ENCODE peak calls at places on chromosomes 7 and 10, in ten cellular contexts. One of them, this sample, is unnamed.

GRCh38 chr10:97517778-97518561 is 19.2 kb downstream of the UBTD1 start:
- DNase-seq in AG04450: no peak
- DNase-seq in brain microvascular endothelial cell: no peak
- DNase-seq in cardiac muscle cell: no peak
- DNase-seq in neural progenitor cell: no peak
- DNase-seq in CD8-positive, alpha-beta T cell: no peak
- DNase-seq in heart right ventricle: no peak
- DNase-seq in suprapubic skin: no peak
- DNase-seq in effector memory CD4-positive, alpha-beta T cell: no peak
- DNase-seq in fibroblast of lung: peak
- DNase-seq in this sample: no peak

GRCh38 chr10:33114451-33114944 is 156.5 kb upstream of the ITGB1 start:
- DNase-seq in effector memory CD4-positive, alpha-beta T cell: no peak
- DNase-seq in brain microvascular endothelial cell: peak
- DNase-seq in neural progenitor cell: no peak
- DNase-seq in cardiac muscle cell: no peak
- DNase-seq in CD8-positive, alpha-beta T cell: no peak
- DNase-seq in AG04450: no peak
- DNase-seq in heart right ventricle: no peak
- DNase-seq in fibroblast of lung: peak
- DNase-seq in suprapubic skin: no peak
- DNase-seq in this sample: no peak

GRCh38 chr10:88991161-88991899 is 732 bp downstream of the FAS start:
- DNase-seq in suprapubic skin: peak
- DNase-seq in CD8-positive, alpha-beta T cell: peak
- DNase-seq in AG04450: no peak
- DNase-seq in fibroblast of lung: peak
- DNase-seq in brain microvascular endothelial cell: peak
- DNase-seq in cardiac muscle cell: peak
- DNase-seq in neural progenitor cell: peak
- DNase-seq in heart right ventricle: peak
- DNase-seq in effector memory CD4-positive, alpha-beta T cell: peak
- DNase-seq in this sample: no peak

GRCh38 chr7:128387663-128388485 is 21.9 kb downstream of the IMPDH1 start:
- DNase-seq in effector memory CD4-positive, alpha-beta T cell: peak
- DNase-seq in fibroblast of lung: peak
- DNase-seq in brain microvascular endothelial cell: peak
- DNase-seq in cardiac muscle cell: peak
- DNase-seq in suprapubic skin: peak
- DNase-seq in AG04450: peak
- DNase-seq in neural progenitor cell: peak
- DNase-seq in CD8-positive, alpha-beta T cell: peak
- DNase-seq in heart right ventricle: peak
- DNase-seq in this sample: no peak

GRCh38 chr7:121084748-121085336 is 96.3 kb downstream of the CPED1 start:
- DNase-seq in AG04450: peak
- DNase-seq in cardiac muscle cell: no peak
- DNase-seq in brain microvascular endothelial cell: peak
- DNase-seq in suprapubic skin: no peak
- DNase-seq in neural progenitor cell: no peak
- DNase-seq in effector memory CD4-positive, alpha-beta T cell: no peak
- DNase-seq in CD8-positive, alpha-beta T cell: no peak
- DNase-seq in heart right ventricle: peak
- DNase-seq in fibroblast of lung: peak
- DNase-seq in this sample: no peak

GRCh38 chr10:21083861-21084260 is 186.8 kb upstream of the NEBL start:
- DNase-seq in AG04450: no peak
- DNase-seq in suprapubic skin: no peak
- DNase-seq in brain microvascular endothelial cell: no peak
- DNase-seq in fibroblast of lung: no peak
- DNase-seq in cardiac muscle cell: no peak
- DNase-seq in effector memory CD4-positive, alpha-beta T cell: no peak
- DNase-seq in neural progenitor cell: no peak
- DNase-seq in heart right ventricle: no peak
- DNase-seq in CD8-positive, alpha-beta T cell: no peak
- DNase-seq in this sample: no peak

GRCh38 chr10:94218496-94219183 is 144.1 kb downstream of the NOC3L start:
- DNase-seq in neural progenitor cell: no peak
- DNase-seq in AG04450: no peak
- DNase-seq in effector memory CD4-positive, alpha-beta T cell: no peak
- DNase-seq in heart right ventricle: no peak
- DNase-seq in fibroblast of lung: peak
- DNase-seq in cardiac muscle cell: no peak
- DNase-seq in CD8-positive, alpha-beta T cell: no peak
- DNase-seq in brain microvascular endothelial cell: no peak
- DNase-seq in suprapubic skin: no peak
- DNase-seq in this sample: no peak

GRCh38 chr10:128660726-128661125 is 534.5 kb upstream of the MKI67 start:
- DNase-seq in cardiac muscle cell: no peak
- DNase-seq in neural progenitor cell: no peak
- DNase-seq in effector memory CD4-positive, alpha-beta T cell: no peak
- DNase-seq in brain microvascular endothelial cell: no peak
- DNase-seq in AG04450: no peak
- DNase-seq in CD8-positive, alpha-beta T cell: no peak
- DNase-seq in suprapubic skin: no peak
- DNase-seq in heart right ventricle: no peak
- DNase-seq in fibroblast of lung: no peak
- DNase-seq in this sample: no peak

GRCh38 chr10:6384031-6384430 is 181.3 kb downstream of the PFKFB3 start:
- DNase-seq in heart right ventricle: no peak
- DNase-seq in cardiac muscle cell: no peak
- DNase-seq in effector memory CD4-positive, alpha-beta T cell: no peak
- DNase-seq in neural progenitor cell: no peak
- DNase-seq in brain microvascular endothelial cell: no peak
- DNase-seq in CD8-positive, alpha-beta T cell: no peak
- DNase-seq in AG04450: no peak
- DNase-seq in fibroblast of lung: no peak
- DNase-seq in suprapubic skin: no peak
- DNase-seq in this sample: no peak

GRCh38 chr10:3347413-3348147 is 175.0 kb upstream of the PITRM1 start:
- DNase-seq in AG04450: no peak
- DNase-seq in effector memory CD4-positive, alpha-beta T cell: no peak
- DNase-seq in brain microvascular endothelial cell: no peak
- DNase-seq in suprapubic skin: no peak
- DNase-seq in heart right ventricle: no peak
- DNase-seq in cardiac muscle cell: no peak
- DNase-seq in CD8-positive, alpha-beta T cell: no peak
- DNase-seq in neural progenitor cell: no peak
- DNase-seq in fibroblast of lung: no peak
- DNase-seq in this sample: no peak

DNA sequence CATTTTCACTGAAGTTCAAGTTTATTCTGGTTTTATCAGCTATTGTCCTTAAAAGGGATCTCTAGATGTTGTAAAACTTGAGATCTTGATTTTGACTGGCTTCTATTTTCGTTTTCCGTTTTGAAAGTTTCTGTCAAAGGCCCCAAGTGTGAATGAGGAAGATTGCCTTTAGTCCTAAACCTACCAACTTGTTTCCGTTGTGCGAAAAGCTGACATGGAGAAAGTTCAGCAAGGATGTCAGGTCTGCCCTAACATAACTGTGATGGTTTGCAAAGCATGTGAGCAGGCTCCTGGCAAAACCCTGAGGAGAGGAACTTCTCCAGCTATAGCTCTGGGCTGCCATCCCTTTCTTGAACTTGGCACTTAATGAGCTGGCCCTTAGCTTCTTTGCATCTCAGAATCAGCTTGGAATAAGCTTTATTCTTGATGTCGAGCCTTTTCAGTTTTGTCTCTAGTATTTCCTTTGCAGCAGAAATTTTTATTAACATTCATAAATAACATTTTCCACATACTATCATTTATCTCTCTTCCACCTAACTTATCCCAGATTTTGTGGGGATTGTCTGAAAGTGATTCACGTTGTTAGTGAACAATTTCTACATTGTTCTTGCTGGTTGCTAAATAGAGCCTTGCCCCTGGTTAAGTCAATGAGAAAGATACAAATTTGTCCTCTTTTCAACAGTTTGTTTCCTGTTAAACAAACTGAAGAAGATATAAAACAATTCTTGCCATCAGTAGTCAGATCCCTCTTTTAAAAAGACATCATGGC is 559.4 kb downstream of the SUGCT start:
- DNase-seq in neural progenitor cell: no peak
- DNase-seq in brain microvascular endothelial cell: no peak
- DNase-seq in cardiac muscle cell: no peak
- DNase-seq in suprapubic skin: no peak
- DNase-seq in CD8-positive, alpha-beta T cell: no peak
- DNase-seq in fibroblast of lung: no peak
- DNase-seq in effector memory CD4-positive, alpha-beta T cell: no peak
- DNase-seq in AG04450: no peak
- DNase-seq in heart right ventricle: no peak
- DNase-seq in this sample: no peak
- H3K4me3 ChIP-seq in neural progenitor cell: no peak
- H3K4me3 ChIP-seq in brain microvascular endothelial cell: no peak
- H3K4me3 ChIP-seq in cardiac muscle cell: no peak
- H3K4me3 ChIP-seq in suprapubic skin: no peak
- H3K4me3 ChIP-seq in CD8-positive, alpha-beta T cell: no peak
- H3K4me3 ChIP-seq in fibroblast of lung: no peak
- H3K4me3 ChIP-seq in effector memory CD4-positive, alpha-beta T cell: no peak
- H3K4me3 ChIP-seq in AG04450: no peak
- H3K4me3 ChIP-seq in heart right ventricle: no peak
- H3K4me3 ChIP-seq in this sample: no peak

GRCh38 chr7:19113001-19113349 is 4.5 kb downstream of the TWIST1 start:
- DNase-seq in neural progenitor cell: no peak
- DNase-seq in brain microvascular endothelial cell: no peak
- DNase-seq in CD8-positive, alpha-beta T cell: no peak
- DNase-seq in effector memory CD4-positive, alpha-beta T cell: no peak
- DNase-seq in heart right ventricle: no peak
- DNase-seq in cardiac muscle cell: no peak
- DNase-seq in AG04450: no peak
- DNase-seq in suprapubic skin: no peak
- DNase-seq in fibroblast of lung: no peak
- DNase-seq in this sample: no peak

GRCh38 chr7:19110778-19111175 is 6.7 kb downstream of the TWIST1 start:
- DNase-seq in AG04450: no peak
- DNase-seq in heart right ventricle: no peak
- DNase-seq in CD8-positive, alpha-beta T cell: no peak
- DNase-seq in suprapubic skin: no peak
- DNase-seq in fibroblast of lung: no peak
- DNase-seq in effector memory CD4-positive, alpha-beta T cell: no peak
- DNase-seq in cardiac muscle cell: no peak
- DNase-seq in neural progenitor cell: peak
- DNase-seq in brain microvascular endothelial cell: no peak
- DNase-seq in this sample: no peak

GRCh38 chr7:19113855-19114590 is 3.4 kb downstream of the TWIST1 start:
- DNase-seq in suprapubic skin: no peak
- DNase-seq in cardiac muscle cell: no peak
- DNase-seq in fibroblast of lung: peak
- DNase-seq in effector memory CD4-positive, alpha-beta T cell: no peak
- DNase-seq in CD8-positive, alpha-beta T cell: no peak
- DNase-seq in heart right ventricle: no peak
- DNase-seq in AG04450: no peak
- DNase-seq in brain microvascular endothelial cell: peak
- DNase-seq in neural progenitor cell: no peak
- DNase-seq in this sample: no peak

GRCh38 chr7:19111474-19112143 is 5.8 kb downstream of the TWIST1 start:
- DNase-seq in brain microvascular endothelial cell: no peak
- DNase-seq in suprapubic skin: no peak
- DNase-seq in heart right ventricle: no peak
- DNase-seq in CD8-positive, alpha-beta T cell: no peak
- DNase-seq in fibroblast of lung: no peak
- DNase-seq in AG04450: no peak
- DNase-seq in neural progenitor cell: no peak
- DNase-seq in effector memory CD4-positive, alpha-beta T cell: no peak
- DNase-seq in cardiac muscle cell: peak
- DNase-seq in this sample: no peak

DNA sequence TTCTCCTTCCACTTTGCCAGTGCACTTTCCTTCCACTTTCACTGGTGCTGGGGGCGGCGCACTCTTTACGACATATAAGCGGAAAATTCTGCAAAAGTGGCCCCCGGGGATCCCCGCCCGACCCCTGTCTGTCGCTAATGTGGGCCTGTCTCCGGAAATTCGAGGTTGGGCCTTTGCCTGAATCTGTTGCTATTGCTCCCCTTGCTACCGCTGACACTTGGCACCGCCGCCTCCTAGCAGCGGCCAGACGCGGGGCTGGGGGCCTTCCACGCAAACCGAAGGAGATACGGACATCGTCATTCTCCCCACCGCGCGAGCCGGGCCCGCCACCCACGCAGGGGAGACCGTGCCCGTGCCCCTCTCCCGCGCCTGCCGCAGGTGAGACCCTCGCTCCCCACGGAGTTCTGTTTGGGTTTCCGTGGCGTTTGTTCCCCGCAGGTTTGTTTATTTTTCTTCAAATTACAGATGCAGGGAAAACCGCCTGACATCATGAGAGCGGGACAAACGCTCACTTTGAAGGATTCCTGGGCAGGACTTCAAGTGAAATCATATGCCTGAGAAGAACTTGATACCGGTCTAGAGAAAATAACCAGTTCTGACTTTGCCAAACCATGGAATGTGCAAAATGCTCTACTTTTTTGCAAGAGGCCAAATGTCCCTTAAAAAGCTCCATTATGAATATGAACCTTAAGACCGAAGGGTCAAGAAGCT is 5.0 kb downstream of the TWIST1 start:
- DNase-seq in neural progenitor cell: peak
- DNase-seq in heart right ventricle: peak
- DNase-seq in AG04450: no peak
- DNase-seq in CD8-positive, alpha-beta T cell: no peak
- DNase-seq in effector memory CD4-positive, alpha-beta T cell: no peak
- DNase-seq in suprapubic skin: no peak
- DNase-seq in brain microvascular endothelial cell: peak
- DNase-seq in fibroblast of lung: peak
- DNase-seq in cardiac muscle cell: peak
- DNase-seq in this sample: no peak
- H3K4me3 ChIP-seq in neural progenitor cell: no peak
- H3K4me3 ChIP-seq in heart right ventricle: peak
- H3K4me3 ChIP-seq in AG04450: no peak
- H3K4me3 ChIP-seq in CD8-positive, alpha-beta T cell: no peak
- H3K4me3 ChIP-seq in effector memory CD4-positive, alpha-beta T cell: no peak
- H3K4me3 ChIP-seq in suprapubic skin: peak
- H3K4me3 ChIP-seq in brain microvascular endothelial cell: peak
- H3K4me3 ChIP-seq in fibroblast of lung: no peak
- H3K4me3 ChIP-seq in cardiac muscle cell: peak
- H3K4me3 ChIP-seq in this sample: no peak

DNA sequence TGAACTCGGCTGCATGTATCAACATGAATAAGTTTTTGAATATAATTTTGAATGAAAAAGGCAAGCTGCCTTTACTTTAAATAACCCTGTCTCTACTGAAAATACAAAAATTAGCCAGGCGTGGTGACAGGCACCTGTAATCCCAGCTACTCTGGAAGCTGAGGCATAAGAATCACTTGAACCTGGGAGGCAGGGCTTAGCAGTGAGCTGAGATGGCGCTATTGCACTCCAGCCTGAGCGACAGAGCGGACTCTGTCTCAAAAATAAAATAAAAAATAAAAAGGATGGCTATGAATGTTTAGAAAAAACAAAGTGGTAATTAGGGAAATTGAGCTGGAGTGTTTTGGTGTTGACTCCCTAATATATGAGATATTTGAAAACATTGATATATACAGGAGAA is 133.3 kb downstream of the PHTF2 start:
- DNase-seq in CD8-positive, alpha-beta T cell: no peak
- DNase-seq in suprapubic skin: no peak
- DNase-seq in fibroblast of lung: no peak
- DNase-seq in cardiac muscle cell: no peak
- DNase-seq in AG04450: no peak
- DNase-seq in effector memory CD4-positive, alpha-beta T cell: no peak
- DNase-seq in heart right ventricle: no peak
- DNase-seq in brain microvascular endothelial cell: no peak
- DNase-seq in neural progenitor cell: no peak
- DNase-seq in this sample: no peak
- H3K4me3 ChIP-seq in CD8-positive, alpha-beta T cell: no peak
- H3K4me3 ChIP-seq in suprapubic skin: no peak
- H3K4me3 ChIP-seq in fibroblast of lung: no peak
- H3K4me3 ChIP-seq in cardiac muscle cell: no peak
- H3K4me3 ChIP-seq in AG04450: no peak
- H3K4me3 ChIP-seq in effector memory CD4-positive, alpha-beta T cell: no peak
- H3K4me3 ChIP-seq in heart right ventricle: no peak
- H3K4me3 ChIP-seq in brain microvascular endothelial cell: no peak
- H3K4me3 ChIP-seq in neural progenitor cell: no peak
- H3K4me3 ChIP-seq in this sample: no peak

GRCh38 chr10:29627201-29628105 is 7.3 kb downstream of the SVIL start:
- DNase-seq in CD8-positive, alpha-beta T cell: no peak
- DNase-seq in fibroblast of lung: peak
- DNase-seq in effector memory CD4-positive, alpha-beta T cell: no peak
- DNase-seq in cardiac muscle cell: no peak
- DNase-seq in heart right ventricle: no peak
- DNase-seq in neural progenitor cell: no peak
- DNase-seq in suprapubic skin: no peak
- DNase-seq in brain microvascular endothelial cell: peak
- DNase-seq in AG04450: no peak
- DNase-seq in this sample: no peak
- H3K4me3 ChIP-seq in CD8-positive, alpha-beta T cell: no peak
- H3K4me3 ChIP-seq in fibroblast of lung: no peak
- H3K4me3 ChIP-seq in effector memory CD4-positive, alpha-beta T cell: no peak
- H3K4me3 ChIP-seq in cardiac muscle cell: no peak
- H3K4me3 ChIP-seq in heart right ventricle: no peak
- H3K4me3 ChIP-seq in neural progenitor cell: no peak
- H3K4me3 ChIP-seq in suprapubic skin: no peak
- H3K4me3 ChIP-seq in brain microvascular endothelial cell: no peak
- H3K4me3 ChIP-seq in AG04450: no peak
- H3K4me3 ChIP-seq in this sample: no peak